ENCODE peak calls at places on chromosomes 1 and 21, in six cellular contexts. Q, U, E, O, D and X are unnamed samples.

GRCh38 chr1:239184581-239185244 is 201.7 kb upstream of the CHRM3 start:
- DNase-seq in Q (no peak), U (no peak), E (no peak), O (peak; percentile 1), D (no peak), X (no peak)

GRCh38 chr1:112284796-112285195 is 111.2 kb upstream of the CTTNBP2NL start:
- DNase-seq in Q (no peak), U (no peak), E (no peak), O (no peak), D (no peak), X (no peak)

GRCh38 chr1:84619383-84620093 is 45.3 kb upstream of the CTBS start:
- DNase-seq in Q (peak; percentile 33), U (no peak), E (peak; percentile 80), O (peak; percentile 75), D (peak; percentile 75), X (no peak)

GRCh38 chr21:31279986-31280385 is 64.1 kb downstream of the TIAM1 start:
- DNase-seq in Q (no peak), U (no peak), E (no peak), O (no peak), D (peak; percentile 10), X (no peak)

GRCh38 chr1:43537423-43538142 is 6.9 kb downstream of the PTPRF start:
- DNase-seq in Q (no peak), U (no peak), E (no peak), O (peak; percentile 33), D (no peak), X (no peak)

GRCh38 chr1:244211559-244211944 is 160.5 kb downstream of the ZBTB18 start:
- DNase-seq in Q (no peak), U (no peak), E (no peak), O (no peak), D (peak; percentile 81), X (no peak)

GRCh38 chr1:57218487-57219079 is 205.3 kb downstream of the DAB1 start:
- DNase-seq in Q (peak; percentile 28), U (no peak), E (no peak), O (no peak), D (no peak), X (no peak)

GRCh38 chr1:75765697-75766355 is 20.2 kb upstream of the RABGGTB start:
- DNase-seq in Q (no peak), U (no peak), E (no peak), O (peak; percentile 84), D (peak; percentile 80), X (no peak)

GRCh38 chr1:192609110-192610079 is 26.6 kb upstream of the RGS13 start:
- DNase-seq in Q (no peak), U (peak; percentile 34), E (no peak), O (no peak), D (no peak), X (peak; percentile 23)

GRCh38 chr1:111032295-111032897 is 68.7 kb upstream of the LRIF1 start:
- DNase-seq in Q (peak; percentile 45), U (no peak), E (peak; percentile 18), O (peak; percentile 25), D (peak; percentile 48), X (no peak)

GRCh38 chr21:38952890-38953289 is 147.2 kb downstream of the ETS2 start:
- DNase-seq in Q (no peak), U (no peak), E (no peak), O (no peak), D (no peak), X (no peak)

GRCh38 chr1:78892251-78892650 is 114.3 kb downstream of the ADGRL4 start:
- DNase-seq in Q (no peak), U (no peak), E (no peak), O (peak; percentile 14), D (peak; percentile 33), X (no peak)

GRCh38 chr1:6423321-6423999 is 1.1 kb upstream of the ESPN start:
- DNase-seq in Q (peak; percentile 71), U (peak; percentile 49), E (peak; percentile 80), O (peak; percentile 64), D (peak; percentile 60), X (no peak)

GRCh38 chr21:44265734-44266270 is 4.1 kb upstream of the DNMT3L start:
- DNase-seq in Q (no peak), U (no peak), E (no peak), O (no peak), D (no peak), X (peak; percentile 39)

GRCh38 chr1:1021010-1021845 is 1.3 kb downstream of the AGRN start:
- DNase-seq in Q (no peak), U (no peak), E (no peak), O (peak; percentile 81), D (peak; percentile 64), X (peak; percentile 63)

GRCh38 chr1:203104096-203104495 is 18.3 kb upstream of the MYOG start:
- DNase-seq in Q (no peak), U (no peak), E (no peak), O (no peak), D (no peak), X (no peak)

GRCh38 chr1:2391034-2391384 is 345 bp downstream of the MORN1 start:
- DNase-seq in Q (peak; percentile 55), U (no peak), E (no peak), O (peak; percentile 19), D (no peak), X (no peak)

GRCh38 chr1:205483372-205483771 is 21.1 kb upstream of the CDK18 start:
- DNase-seq in Q (no peak), U (no peak), E (no peak), O (no peak), D (no peak), X (no peak)

GRCh38 chr1:58650141-58650540 is 49.7 kb downstream of the MYSM1 start:
- DNase-seq in Q (no peak), U (no peak), E (no peak), O (no peak), D (peak; percentile 18), X (no peak)

GRCh38 chr1:5938068-5938740 is 54.0 kb downstream of the NPHP4 start:
- DNase-seq in Q (no peak), U (no peak), E (no peak), O (peak; percentile 71), D (no peak), X (no peak)

GRCh38 chr1:59427784-59428183 is 130.9 kb downstream of the FGGY start:
- DNase-seq in Q (no peak), U (no peak), E (no peak), O (no peak), D (no peak), X (no peak)

GRCh38 chr1:68024635-68025338 is 25.6 kb downstream of the DIRAS3 start:
- DNase-seq in Q (no peak), U (no peak), E (no peak), O (no peak), D (no peak), X (no peak)

GRCh38 chr1:1083181-1084027 is 9.3 kb upstream of the RNF223 start:
- DNase-seq in Q (no peak), U (no peak), E (no peak), O (no peak), D (no peak), X (peak; percentile 36)

GRCh38 chr1:246219508-246220030 is 287.5 kb downstream of the SMYD3 start:
- DNase-seq in Q (peak; percentile 61), U (no peak), E (no peak), O (no peak), D (no peak), X (no peak)

GRCh38 chr1:221756830-221757551 is 15.1 kb upstream of the DUSP10 start:
- DNase-seq in Q (no peak), U (no peak), E (no peak), O (no peak), D (peak; percentile 12), X (no peak)

GRCh38 chr21:38957575-38958340 is 152.0 kb downstream of the ETS2 start:
- DNase-seq in Q (no peak), U (no peak), E (no peak), O (no peak), D (no peak), X (no peak)

GRCh38 chr1:175267716-175268416 is 75.3 kb upstream of the KIAA0040 start:
- DNase-seq in Q (peak; percentile 1), U (no peak), E (no peak), O (no peak), D (no peak), X (peak; percentile 56)

GRCh38 chr1:97820470-97821188 is 100.2 kb downstream of the DPYD start:
- DNase-seq in Q (peak; percentile 33), U (no peak), E (peak; percentile 29), O (peak; percentile 58), D (peak; percentile 61), X (no peak)

GRCh38 chr1:228415221-228415620 is 1.4 kb downstream of the TRIM17 start:
- DNase-seq in Q (no peak), U (no peak), E (no peak), O (no peak), D (no peak), X (no peak)
- H3K4me3 ChIP-seq in Q (no peak overlapping the region), U (no peak overlapping the region), E (no peak overlapping the region), O (no peak overlapping the region), D (no peak overlapping the region), X (no peak overlapping the region)

GRCh38 chr1:8047686-8048522 is 21.8 kb upstream of the ERRFI1 start:
- DNase-seq in Q (no peak), U (no peak), E (peak; percentile 81), O (peak; percentile 85), D (peak; percentile 94), X (no peak)
- H3K4me3 ChIP-seq in Q (no peak overlapping the region), U (no peak overlapping the region), E (peak overlapping the region; percentile 5), O (no peak overlapping the region), D (no peak overlapping the region), X (no peak overlapping the region)

GRCh38 chr1:16148329-16149092 is 7.4 kb downstream of the EPHA2 start:
- DNase-seq in Q (no peak), U (no peak), E (no peak), O (no peak), D (no peak), X (no peak)

GRCh38 chr1:16145988-16146887 is 9.6 kb downstream of the EPHA2 start:
- DNase-seq in Q (peak; percentile 90), U (no peak), E (no peak), O (peak; percentile 95), D (peak; percentile 82), X (peak; percentile 68)

GRCh38 chr1:16147615-16147926 is 8.3 kb downstream of the EPHA2 start:
- DNase-seq in Q (no peak), U (no peak), E (no peak), O (no peak), D (no peak), X (no peak)

GRCh38 chr1:16145030-16145987 is 10.6 kb downstream of the EPHA2 start:
- DNase-seq in Q (peak; percentile 57), U (no peak), E (peak; percentile 89), O (peak; percentile 94), D (peak; percentile 87), X (peak; percentile 82)

DNA sequence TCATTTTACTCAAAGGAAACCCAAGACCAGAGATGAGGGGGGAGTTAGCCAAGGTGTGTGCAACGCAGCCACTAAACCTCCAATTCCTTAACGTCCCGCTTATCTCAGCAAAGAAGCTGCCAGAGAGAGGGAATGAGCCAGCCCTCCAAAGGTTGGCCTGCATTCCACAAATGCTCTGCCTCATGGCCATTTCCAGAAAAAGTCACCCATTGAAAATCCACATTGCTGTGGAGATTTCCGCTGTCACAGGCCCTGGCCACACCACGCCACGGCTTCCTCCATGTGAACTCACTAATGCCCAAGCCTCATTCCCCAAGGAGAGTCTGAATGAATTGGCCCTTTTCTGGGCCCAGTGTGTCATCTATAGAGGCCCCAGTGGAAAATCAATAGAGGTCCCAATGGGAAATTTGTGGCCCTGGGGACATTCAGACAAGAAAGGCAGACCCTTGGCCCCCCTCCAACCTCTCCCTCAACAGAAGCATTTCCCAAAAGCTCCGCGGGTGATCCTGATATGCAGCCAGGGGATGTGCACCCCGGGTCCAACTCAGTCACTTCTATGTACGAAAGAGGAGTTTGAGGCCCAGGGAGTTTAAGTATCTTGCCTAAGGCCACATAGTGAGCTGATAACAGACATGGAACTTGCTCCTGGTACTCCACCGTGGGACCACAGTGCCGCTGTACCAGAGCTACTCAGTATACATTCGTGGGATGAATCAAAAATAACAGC is 8.8 kb downstream of the EPHA2 start:
- DNase-seq in Q (peak; percentile 45), U (no peak), E (no peak), O (no peak), D (peak; percentile 75), X (no peak)
- H3K4me3 ChIP-seq in Q (no peak overlapping the region), U (no peak overlapping the region), E (peak overlapping the region; percentile 53), O (no peak overlapping the region), D (no peak overlapping the region), X (peak overlapping the region; percentile 50)

GRCh38 chr1:79912813-79913212 is 906.3 kb upstream of the ADGRL4 start:
- DNase-seq in Q (no peak), U (no peak), E (no peak), O (no peak), D (no peak), X (no peak)
- H3K4me3 ChIP-seq in Q (no peak overlapping the region), U (no peak overlapping the region), E (no peak overlapping the region), O (no peak overlapping the region), D (no peak overlapping the region), X (no peak overlapping the region)